ENCODE peak calls at places on chromosomes 13 and 19, in nine cellular contexts. V, L, F, H, G, E, J, R and P are unnamed samples.
A peak's percentile ranks its signal among the peaks of the same experiment; 100 is the strongest.

GRCh38 chr13:111187879-111188643 is 73.0 kb downstream of the ARHGEF7 start:
- DNase-seq in J (no peak), E (no peak), F (no peak), G (no peak), V (no peak), R (peak; percentile 24), H (no peak), L (no peak), P (peak; percentile 42)

GRCh38 chr13:77374786-77375185 is 47.9 kb upstream of the MYCBP2 start:
- DNase-seq in G (no peak), V (no peak), R (no peak), H (no peak), F (no peak), J (no peak), L (no peak), E (no peak), P (peak; percentile 24)

GRCh38 chr13:50646070-50646469 is 197.4 kb downstream of the DLEU7 start:
- DNase-seq in F (no peak), L (no peak), V (no peak), H (no peak), E (no peak), R (no peak), G (no peak), J (no peak), P (no peak)

GRCh38 chr19:50516456-50516855 is 2.7 kb upstream of the ASPDH start:
- DNase-seq in G (no peak), V (no peak), E (no peak), R (no peak), J (no peak), L (no peak), F (no peak), H (no peak), P (no peak)

GRCh38 chr19:35459414-35460082 is 11.5 kb downstream of the FFAR2 start:
- DNase-seq in F (no peak), E (no peak), G (no peak), R (peak; percentile 87), H (no peak), L (no peak), V (no peak), J (no peak), P (no peak)

GRCh38 chr19:38073806-38074685 is 150.0 kb downstream of the DPF1 start:
- DNase-seq in J (no peak), H (no peak), F (no peak), R (peak; percentile 43), E (no peak), G (no peak), L (peak; percentile 22), V (no peak), P (no peak)

GRCh38 chr19:55643003-55643732 is at the start of gene ZNF581:
- DNase-seq in L (peak; percentile 64), V (peak; percentile 78), H (peak; percentile 56), G (no peak), E (peak; percentile 85), J (peak; percentile 92), R (peak; percentile 71), F (peak; percentile 79), P (peak; percentile 91)

GRCh38 chr13:31110617-31111016 is 51.1 kb downstream of the HSPH1 start:
- DNase-seq in G (no peak), V (no peak), F (no peak), E (no peak), L (no peak), J (no peak), H (no peak), R (no peak), P (no peak)

GRCh38 chr13:44974056-44974798 is 15.0 kb downstream of the NUFIP1 start:
- DNase-seq in E (no peak), L (no peak), J (no peak), R (peak; percentile 53), F (no peak), G (no peak), H (no peak), V (no peak), P (peak; percentile 71)

GRCh38 chr13:105572401-105572800 is 963.1 kb downstream of the EFNB2 start:
- DNase-seq in G (no peak), E (no peak), J (no peak), H (no peak), L (no peak), R (peak; percentile 14), F (no peak), V (no peak), P (no peak)

GRCh38 chr19:45440259-45440638 is 16.5 kb upstream of the ERCC1 start:
- DNase-seq in J (peak; percentile 24), E (no peak), L (no peak), H (no peak), F (no peak), V (no peak), R (no peak), G (no peak), P (no peak)

GRCh38 chr19:17037966-17038500 is 11.4 kb upstream of the CPAMD8 start:
- DNase-seq in F (no peak), G (no peak), L (no peak), E (no peak), J (no peak), R (no peak), V (no peak), H (no peak), P (no peak)

GRCh38 chr13:109123971-109124370 is 494.6 kb downstream of the MYO16 start:
- DNase-seq in R (no peak), G (no peak), L (no peak), V (no peak), J (no peak), F (no peak), H (no peak), E (no peak), P (no peak)

GRCh38 chr19:10769533-10770491 is 51.9 kb downstream of the DNM2 start:
- DNase-seq in J (no peak), G (no peak), V (no peak), H (no peak), R (peak; percentile 34), L (no peak), F (peak; percentile 38), E (no peak), P (no peak)

GRCh38 chr13:101449971-101450748 is 2.3 kb upstream of the ITGBL1 start:
- DNase-seq in J (no peak), F (no peak), L (no peak), V (no peak), G (peak; percentile 46), R (peak; percentile 86), H (no peak), E (no peak), P (no peak)

GRCh38 chr13:40876020-40876738 is 86.8 kb downstream of the SLC25A15 start:
- DNase-seq in L (no peak), G (no peak), H (no peak), V (no peak), J (no peak), R (no peak), F (no peak), E (no peak), P (no peak)

GRCh38 chr13:97364031-97364430 is 69.9 kb upstream of the RAP2A start:
- DNase-seq in L (no peak), F (no peak), J (no peak), R (no peak), V (no peak), E (no peak), G (no peak), H (no peak), P (no peak)

GRCh38 chr13:57123660-57124059 is 17.1 kb upstream of the PRR20A start:
- DNase-seq in L (no peak), E (no peak), J (no peak), G (peak; percentile 12), V (no peak), H (no peak), F (no peak), R (peak; percentile 31), P (no peak)

GRCh38 chr13:50229935-50230334 is 214.7 kb downstream of the KCNRG start:
- DNase-seq in F (no peak), J (no peak), E (no peak), H (no peak), R (peak; percentile 23), G (no peak), L (no peak), V (no peak), P (no peak)

GRCh38 chr13:26785845-26786630 is 25.5 kb upstream of the GPR12 start:
- DNase-seq in L (no peak), V (peak; percentile 45), H (no peak), J (no peak), F (peak; percentile 72), R (no peak), E (peak; percentile 60), G (no peak), P (peak; percentile 19)

GRCh38 chr19:18340237-18340989 is at the start of gene PGPEP1:
- DNase-seq in E (peak; percentile 77), L (peak; percentile 60), G (no peak), H (peak; percentile 44), R (peak; percentile 49), V (peak; percentile 77), J (peak; percentile 92), F (peak; percentile 32), P (peak; percentile 80)

GRCh38 chr19:52658595-52658994 is 20.4 kb upstream of the ZNF83 start:
- DNase-seq in V (no peak), H (no peak), J (no peak), L (no peak), E (no peak), G (no peak), F (no peak), R (no peak), P (no peak)

GRCh38 chr19:35673121-35673804 is 6.9 kb downstream of the UPK1A start:
- DNase-seq in E (peak; percentile 58), L (peak; percentile 25), H (no peak), V (peak; percentile 43), F (no peak), J (peak; percentile 78), R (peak; percentile 18), G (no peak), P (peak; percentile 51)

GRCh38 chr19:40599331-40600085 is 1.7 kb upstream of the LTBP4 start:
- DNase-seq in J (no peak), F (no peak), H (no peak), V (no peak), L (no peak), R (peak; percentile 29), G (no peak), E (no peak), P (no peak)

GRCh38 chr13:38350114-38350617 is 515 bp downstream of the UFM1 start:
- DNase-seq in J (no peak), F (no peak), H (peak; percentile 32), L (no peak), R (peak; percentile 65), E (peak; percentile 58), G (peak; percentile 18), V (peak; percentile 26), P (peak; percentile 67)

GRCh38 chr13:21050288-21051197 is 10.8 kb downstream of the LATS2 start:
- DNase-seq in G (no peak), L (no peak), V (no peak), E (no peak), F (no peak), J (no peak), R (no peak), H (no peak), P (peak; percentile 23)

GRCh38 chr13:25233861-25234260 is 53.4 kb downstream of the MTMR6 start:
- DNase-seq in V (no peak), L (no peak), J (no peak), G (no peak), E (no peak), F (no peak), H (no peak), R (no peak), P (no peak)

GRCh38 chr13:48975926-48976676 is 389 bp downstream of the FNDC3A start:
- DNase-seq in R (peak; percentile 82), F (peak; percentile 88), L (peak; percentile 68), G (peak; percentile 70), H (peak; percentile 67), J (peak; percentile 93), E (peak; percentile 90), V (peak; percentile 82), P (peak; percentile 94)

GRCh38 chr13:59000770-59001169 is 1163.0 kb downstream of the DIAPH3 start:
- DNase-seq in H (no peak), F (no peak), E (no peak), L (no peak), V (no peak), G (no peak), R (no peak), J (no peak), P (no peak)

GRCh38 chr13:114032121-114032799 is 58.4 kb upstream of the C13orf46 start:
- DNase-seq in H (no peak), J (no peak), E (no peak), F (no peak), L (no peak), V (no peak), G (peak; percentile 55), R (peak; percentile 77), P (no peak)

GRCh38 chr19:10315335-10316214 is at the start of gene FDX2:
- DNase-seq in R (peak; percentile 72), E (peak; percentile 92), L (peak; percentile 87), V (peak; percentile 91), G (peak; percentile 55), H (peak; percentile 83), F (peak; percentile 82), J (peak; percentile 97), P (peak; percentile 91)